ENCODE peak calls at places on chromosomes 11 and 22, in six cellular contexts. T, G, M, R, J and O are unnamed samples.

GRCh38 chr11:23976776-23977380 is 520.0 kb upstream of the LUZP2 start:
- DNase-seq in M (no peak), G (no peak), R (no peak), J (peak), T (no peak), O (no peak)

GRCh38 chr11:118373263-118373662 is 13.9 kb downstream of the UBE4A start:
- DNase-seq in G (no peak), T (no peak), R (no peak), M (no peak), J (no peak), O (no peak)

GRCh38 chr11:61895046-61895717 is 3.8 kb upstream of the FADS3 start:
- DNase-seq in J (no peak), G (no peak), M (no peak), R (no peak), T (no peak), O (no peak)

GRCh38 chr11:35323076-35323868 is 96.1 kb downstream of the SLC1A2 start:
- DNase-seq in M (no peak), R (no peak), T (no peak), J (no peak), G (no peak), O (no peak)

GRCh38 chr11:103433380-103433779 is 324.2 kb downstream of the DYNC2H1 start:
- DNase-seq in G (no peak), R (no peak), J (peak), T (no peak), M (no peak), O (no peak)

GRCh38 chr11:117220999-117221774 is 10.7 kb downstream of the PCSK7 start:
- DNase-seq in R (no peak), T (no peak), M (no peak), G (no peak), J (no peak), O (no peak)

GRCh38 chr11:67542169-67542568 is 18.9 kb upstream of the CABP2 start:
- DNase-seq in G (no peak), J (no peak), R (no peak), T (no peak), M (no peak), O (no peak)

GRCh38 chr22:19607198-19608113 is 83.2 kb upstream of the CLDN5 start:
- DNase-seq in J (no peak), G (peak), T (no peak), M (peak), R (no peak), O (peak)

GRCh38 chr11:5679811-5680210 is 5.1 kb downstream of the TRIM5 start:
- DNase-seq in T (no peak), J (no peak), R (no peak), M (no peak), G (no peak), O (no peak)

GRCh38 chr11:29255401-29255800 is 761.4 kb downstream of the KCNA4 start:
- DNase-seq in G (no peak), J (no peak), R (no peak), T (no peak), M (peak), O (no peak)

GRCh38 chr11:108863528-108863927 is 198.7 kb downstream of the DDX10 start:
- DNase-seq in R (no peak), G (no peak), T (no peak), M (no peak), J (no peak), O (no peak)

GRCh38 chr11:119144825-119145476 is 3.9 kb upstream of the ABCG4 start:
- DNase-seq in T (no peak), R (peak), M (peak), G (no peak), J (no peak), O (peak)

GRCh38 chr22:19629720-19630419 is 84.4 kb upstream of the SEPTIN5 start:
- DNase-seq in T (peak), G (peak), M (peak), J (peak), R (peak), O (peak)

GRCh38 chr11:114080219-114080618 is 20.7 kb downstream of the ZBTB16 start:
- DNase-seq in M (no peak), G (no peak), J (no peak), R (no peak), T (no peak), O (peak)

GRCh38 chr22:46052801-46053562 is 76.0 kb upstream of the WNT7B start:
- DNase-seq in J (no peak), M (peak), G (no peak), R (no peak), T (no peak), O (peak)

GRCh38 chr11:31598454-31598853 is 88.9 kb downstream of the ELP4 start:
- DNase-seq in R (no peak), T (no peak), G (no peak), J (no peak), M (no peak), O (no peak)

GRCh38 chr11:130477646-130478203 is 29.3 kb downstream of the ADAMTS15 start:
- DNase-seq in R (no peak), T (no peak), M (no peak), G (no peak), J (no peak), O (no peak)

GRCh38 chr11:18706330-18707243 is 8.0 kb downstream of the TMEM86A start:
- DNase-seq in R (no peak), M (peak), G (peak), J (no peak), T (no peak), O (peak)

GRCh38 chr22:26502688-26503561 is 9.3 kb downstream of the TFIP11 start:
- DNase-seq in T (peak), J (no peak), G (peak), M (no peak), R (peak), O (peak)

GRCh38 chr11:105000167-105000566 is 22.8 kb downstream of the CASP5 start:
- DNase-seq in T (no peak), J (no peak), M (no peak), R (peak), G (no peak), O (peak)

GRCh38 chr11:61645179-61645868 is 34.9 kb upstream of the DAGLA start:
- DNase-seq in T (no peak), G (no peak), M (no peak), R (peak), J (no peak), O (no peak)

GRCh38 chr22:18024276-18024939 is at the start of gene MICAL3:
- DNase-seq in G (peak), J (no peak), R (peak), M (peak), T (peak), O (peak)

GRCh38 chr11:118148240-118148639 is 4.4 kb downstream of the SCN4B start:
- DNase-seq in M (no peak), R (no peak), T (no peak), G (no peak), J (no peak), O (no peak)

GRCh38 chr11:12144306-12145174 is 34.1 kb downstream of the MICAL2 start:
- DNase-seq in J (no peak), G (no peak), T (no peak), M (no peak), R (no peak), O (no peak)

GRCh38 chr11:8342821-8343681 is 79.4 kb upstream of the LMO1 start:
- DNase-seq in G (no peak), J (no peak), T (no peak), M (no peak), R (no peak), O (no peak)

GRCh38 chr11:10320164-10320563 is 15.3 kb downstream of the ADM start:
- DNase-seq in J (no peak), T (no peak), R (no peak), M (no peak), G (no peak), O (no peak)

GRCh38 chr11:66745356-66746235 is 16.6 kb upstream of the SPTBN2 start:
- DNase-seq in J (no peak), M (peak), T (no peak), G (peak), R (peak), O (peak)

GRCh38 chr11:15248749-15249148 is 134.0 kb downstream of the INSC start:
- DNase-seq in M (no peak), T (no peak), J (no peak), G (no peak), R (no peak), O (peak)